ENCODE peak calls at places on chromosome 11, in five cellular contexts. One of them, this sample, is unnamed.

GRCh38 chr11:4071828-4072421 is 22.7 kb upstream of the RRM1 start:
- DNase-seq in K562: no peak
- DNase-seq in H1: no peak
- DNase-seq in IMR-90: no peak
- DNase-seq in A549: no peak
- DNase-seq in this sample: peak; percentile 21

GRCh38 chr11:18615628-18616392 is 16.2 kb downstream of the MISFA start:
- DNase-seq in IMR-90: peak; percentile 82
- DNase-seq in H1: no peak
- DNase-seq in A549: no peak
- DNase-seq in K562: no peak
- DNase-seq in this sample: no peak

GRCh38 chr11:33227578-33228261 is 29.5 kb upstream of the HIPK3 start:
- DNase-seq in K562: no peak
- DNase-seq in H1: no peak
- DNase-seq in A549: no peak
- DNase-seq in IMR-90: peak; percentile 68
- DNase-seq in this sample: no peak

GRCh38 chr11:134425816-134426536 is 13.9 kb upstream of the B3GAT1 start:
- DNase-seq in H1: no peak
- DNase-seq in A549: no peak
- DNase-seq in IMR-90: no peak
- DNase-seq in K562: no peak
- DNase-seq in this sample: no peak

GRCh38 chr11:88308576-88308975 is 29.0 kb downstream of the CTSC start:
- DNase-seq in IMR-90: no peak
- DNase-seq in A549: no peak
- DNase-seq in H1: peak; percentile 63
- DNase-seq in K562: no peak
- DNase-seq in this sample: no peak

GRCh38 chr11:35541621-35542375 is 16.4 kb upstream of the PAMR1 start:
- DNase-seq in IMR-90: peak; percentile 93
- DNase-seq in K562: no peak
- DNase-seq in A549: peak; percentile 23
- DNase-seq in H1: no peak
- DNase-seq in this sample: no peak

GRCh38 chr11:133174013-133174412 is 358.3 kb downstream of the OPCML start:
- DNase-seq in A549: no peak
- DNase-seq in K562: no peak
- DNase-seq in H1: no peak
- DNase-seq in IMR-90: no peak
- DNase-seq in this sample: no peak

GRCh38 chr11:6571434-6572008 is 31.9 kb downstream of the RRP8 start:
- DNase-seq in IMR-90: no peak
- DNase-seq in K562: no peak
- DNase-seq in A549: no peak
- DNase-seq in H1: no peak
- DNase-seq in this sample: no peak

GRCh38 chr11:59666969-59667368 is 1.9 kb downstream of the PATL1 start:
- DNase-seq in H1: no peak
- DNase-seq in IMR-90: peak; percentile 15
- DNase-seq in K562: no peak
- DNase-seq in A549: no peak
- DNase-seq in this sample: no peak

GRCh38 chr11:95576149-95576851 is 213.3 kb downstream of the FAM76B start:
- DNase-seq in IMR-90: no peak
- DNase-seq in K562: no peak
- DNase-seq in A549: no peak
- DNase-seq in H1: no peak
- DNase-seq in this sample: no peak

GRCh38 chr11:126816655-126817054 is 183.9 kb downstream of the KIRREL3 start:
- DNase-seq in IMR-90: no peak
- DNase-seq in H1: no peak
- DNase-seq in K562: no peak
- DNase-seq in A549: no peak
- DNase-seq in this sample: no peak

GRCh38 chr11:11157201-11157600 is 195.8 kb downstream of the CSNK2A3 start:
- DNase-seq in A549: peak; percentile 37
- DNase-seq in IMR-90: peak; percentile 8
- DNase-seq in H1: no peak
- DNase-seq in K562: peak; percentile 39
- DNase-seq in this sample: peak; percentile 59

GRCh38 chr11:1762537-1763302 is 1.0 kb downstream of the CTSD start:
- DNase-seq in IMR-90: no peak
- DNase-seq in K562: peak; percentile 77
- DNase-seq in H1: no peak
- DNase-seq in A549: peak; percentile 69
- DNase-seq in this sample: no peak

GRCh38 chr11:73729594-73730206 is 31.2 kb downstream of the RAB6A start:
- DNase-seq in IMR-90: no peak
- DNase-seq in A549: peak; percentile 36
- DNase-seq in H1: peak; percentile 82
- DNase-seq in K562: peak; percentile 25
- DNase-seq in this sample: peak; percentile 40

GRCh38 chr11:32172771-32173170 is 81.9 kb downstream of the RCN1 start:
- DNase-seq in K562: no peak
- DNase-seq in H1: no peak
- DNase-seq in A549: no peak
- DNase-seq in IMR-90: peak; percentile 4
- DNase-seq in this sample: no peak

GRCh38 chr11:94563176-94563847 is 3.9 kb upstream of the PIWIL4 start:
- DNase-seq in A549: no peak
- DNase-seq in K562: peak; percentile 41
- DNase-seq in IMR-90: peak; percentile 77
- DNase-seq in H1: no peak
- DNase-seq in this sample: no peak

GRCh38 chr11:47514825-47515647 is 37.9 kb downstream of the CELF1 start:
- DNase-seq in A549: peak; percentile 26
- DNase-seq in IMR-90: peak; percentile 95
- DNase-seq in K562: peak; percentile 33
- DNase-seq in H1: no peak
- DNase-seq in this sample: no peak

GRCh38 chr11:123745764-123746451 is 4.4 kb upstream of the ZNF202 start:
- DNase-seq in K562: no peak
- DNase-seq in IMR-90: no peak
- DNase-seq in H1: no peak
- DNase-seq in A549: no peak
- DNase-seq in this sample: no peak
- TF ChIP-seq RFX5 in K562: no peak
- TF ChIP-seq RFX5 in IMR-90: no peak
- TF ChIP-seq RFX5 in H1: no peak
- TF ChIP-seq RFX5 in A549: no peak
- TF ChIP-seq RFX5 in this sample: no peak

GRCh38 chr11:119436093-119436492 is 13.1 kb upstream of the THY1 start:
- DNase-seq in H1: no peak
- DNase-seq in IMR-90: no peak
- DNase-seq in A549: no peak
- DNase-seq in K562: no peak
- DNase-seq in this sample: no peak

GRCh38 chr11:119431523-119431922 is 8.6 kb upstream of the THY1 start:
- DNase-seq in IMR-90: no peak
- DNase-seq in A549: no peak
- DNase-seq in H1: no peak
- DNase-seq in K562: no peak
- DNase-seq in this sample: no peak

GRCh38 chr11:119434531-119435330 is 11.8 kb upstream of the THY1 start:
- DNase-seq in K562: no peak
- DNase-seq in H1: no peak
- DNase-seq in IMR-90: no peak
- DNase-seq in A549: no peak
- DNase-seq in this sample: no peak

GRCh38 chr11:119433369-119433749 is 10.4 kb upstream of the THY1 start:
- DNase-seq in IMR-90: peak; percentile 77
- DNase-seq in H1: no peak
- DNase-seq in A549: no peak
- DNase-seq in K562: no peak
- DNase-seq in this sample: no peak

DNA sequence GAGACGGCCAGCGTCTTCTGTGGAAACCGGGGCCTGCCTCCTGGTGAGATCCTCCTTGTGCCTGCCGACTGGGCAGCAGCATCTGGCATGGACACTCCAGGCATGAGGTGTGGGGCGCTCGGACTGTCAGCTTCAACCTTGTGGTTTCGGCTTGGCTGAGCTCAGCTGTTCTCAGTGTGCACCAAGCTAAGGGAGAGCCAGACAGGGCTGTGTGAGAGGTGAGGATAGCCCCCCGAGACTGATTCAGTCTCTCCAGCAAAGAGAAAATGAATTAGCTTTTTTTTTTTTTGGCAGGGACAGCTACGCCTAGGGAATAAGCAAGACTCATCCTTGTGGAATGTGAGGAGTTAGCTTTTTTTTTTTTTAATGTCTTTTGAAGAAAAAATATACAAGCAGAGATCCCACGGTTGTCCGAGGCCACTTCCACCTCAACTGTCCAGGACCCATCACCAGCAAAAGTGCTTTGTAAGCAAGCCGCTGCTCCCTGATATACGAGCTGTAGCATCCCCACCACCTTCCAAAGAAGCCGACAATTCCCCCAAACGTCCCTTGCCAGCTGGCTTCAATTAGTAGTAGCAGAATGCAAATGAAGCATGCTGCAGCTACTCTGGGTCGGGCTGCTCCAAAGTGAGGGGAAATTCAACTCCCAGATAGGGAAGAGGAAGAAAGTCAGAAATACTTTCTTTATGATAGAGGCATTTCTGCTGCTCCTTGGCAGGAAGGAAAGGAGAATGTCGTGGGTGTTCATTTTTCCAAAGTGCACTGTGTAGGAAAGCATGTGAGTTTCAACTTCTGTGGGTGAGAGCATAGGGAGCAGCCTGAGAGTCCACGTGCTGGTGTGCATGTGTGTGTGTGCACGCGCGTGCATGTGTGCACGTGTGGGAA is 9.8 kb upstream of the THY1 start:
- DNase-seq in A549: no peak
- DNase-seq in K562: no peak
- DNase-seq in H1: no peak
- DNase-seq in IMR-90: peak; percentile 77
- DNase-seq in this sample: peak; percentile 56
- TF ChIP-seq RFX5 in A549: no peak
- TF ChIP-seq RFX5 in K562: no peak
- TF ChIP-seq RFX5 in H1: no peak
- TF ChIP-seq RFX5 in IMR-90: no peak
- TF ChIP-seq RFX5 in this sample: no peak

DNA sequence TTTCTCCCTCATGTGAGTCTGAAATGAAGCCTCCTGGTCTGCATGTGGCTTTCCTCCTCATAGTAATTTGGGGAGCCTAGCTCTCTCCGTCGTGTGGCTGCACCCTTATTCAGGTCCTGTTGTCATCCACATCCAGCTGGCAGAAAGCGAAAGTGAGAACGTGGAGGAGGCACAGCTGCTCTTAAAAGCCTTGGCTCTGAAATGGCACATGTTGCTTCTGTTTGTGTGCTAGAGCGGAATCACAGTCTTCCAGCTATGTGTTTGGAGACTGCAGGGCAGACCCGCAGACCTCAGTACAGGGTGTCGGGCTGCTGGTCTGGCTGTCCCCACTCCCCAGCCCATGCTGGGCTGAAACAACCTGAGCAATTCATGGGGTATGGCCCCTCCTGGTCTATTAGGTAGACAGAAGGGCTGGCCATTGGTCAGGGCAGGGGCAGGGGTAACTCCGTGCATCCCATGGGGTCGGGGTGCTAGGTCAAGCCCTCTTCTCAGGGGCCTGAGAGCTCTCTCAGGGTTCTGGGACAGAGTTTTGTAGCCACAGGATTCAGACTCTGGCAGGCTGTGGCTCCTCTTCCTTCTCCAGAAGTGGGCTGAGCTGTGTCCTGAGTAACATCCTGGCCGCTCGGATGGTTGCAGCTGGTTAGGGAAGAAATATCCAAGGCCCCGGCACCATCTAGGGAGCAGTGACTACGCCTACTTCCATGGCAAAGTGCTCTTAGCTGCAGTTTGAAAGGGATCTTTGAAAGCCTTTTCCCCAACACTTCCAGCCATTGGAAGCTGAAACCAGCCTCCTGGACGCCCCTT is 50.6 kb downstream of the C11orf96 start:
- DNase-seq in K562: no peak
- DNase-seq in A549: no peak
- DNase-seq in H1: no peak
- DNase-seq in IMR-90: peak; percentile 53
- DNase-seq in this sample: no peak
- TF ChIP-seq RFX5 in K562: no peak
- TF ChIP-seq RFX5 in A549: no peak
- TF ChIP-seq RFX5 in H1: no peak
- TF ChIP-seq RFX5 in IMR-90: no peak
- TF ChIP-seq RFX5 in this sample: no peak

DNA sequence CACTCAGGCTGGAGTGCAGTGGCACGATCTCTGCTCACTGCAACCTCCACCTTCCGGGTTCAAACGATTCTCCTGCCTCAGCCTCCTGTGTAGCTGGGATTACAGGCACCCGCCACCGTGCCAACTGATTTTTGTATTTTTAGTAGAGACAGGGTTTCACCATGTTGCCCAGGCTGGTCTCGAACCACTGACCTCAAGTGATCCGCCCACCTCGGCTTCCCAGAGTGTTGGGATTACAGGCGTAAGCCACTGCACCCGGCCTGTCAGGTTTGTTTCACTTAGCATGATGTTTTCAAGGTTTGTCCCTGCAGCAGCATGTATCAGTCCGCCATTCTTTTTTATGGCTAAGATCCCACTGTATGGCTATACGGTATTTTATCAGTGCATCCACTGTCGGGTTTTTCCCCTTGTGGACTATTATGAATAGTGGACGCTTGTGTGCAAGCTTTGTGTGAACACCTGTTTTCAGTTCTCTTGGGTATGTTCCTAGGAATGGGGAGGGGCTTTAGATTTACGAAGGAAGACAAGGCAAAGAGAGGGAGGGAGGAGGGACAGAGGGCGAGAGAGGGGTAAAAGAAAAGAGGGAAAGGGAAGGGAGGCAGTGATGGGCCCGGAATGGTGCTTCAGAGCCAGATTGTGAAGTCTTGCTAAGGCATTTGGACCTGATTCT is 13.9 kb upstream of the CDC42EP2 start:
- DNase-seq in H1: no peak
- DNase-seq in IMR-90: no peak
- DNase-seq in K562: no peak
- DNase-seq in A549: no peak
- DNase-seq in this sample: no peak
- TF ChIP-seq RFX5 in H1: no peak
- TF ChIP-seq RFX5 in IMR-90: no peak
- TF ChIP-seq RFX5 in K562: no peak
- TF ChIP-seq RFX5 in A549: no peak
- TF ChIP-seq RFX5 in this sample: no peak

GRCh38 chr11:69641681-69642548 is 959 bp downstream of the CCND1 start:
- DNase-seq in IMR-90: no peak
- DNase-seq in A549: no peak
- DNase-seq in K562: no peak
- DNase-seq in H1: no peak
- DNase-seq in this sample: peak; percentile 51

GRCh38 chr11:69642549-69642912 is 1.6 kb downstream of the CCND1 start:
- DNase-seq in IMR-90: no peak
- DNase-seq in K562: peak; percentile 36
- DNase-seq in A549: no peak
- DNase-seq in H1: no peak
- DNase-seq in this sample: peak; percentile 57

GRCh38 chr11:69639843-69640242 is 1.1 kb upstream of the CCND1 start:
- DNase-seq in A549: no peak
- DNase-seq in IMR-90: no peak
- DNase-seq in K562: no peak
- DNase-seq in H1: no peak
- DNase-seq in this sample: no peak

GRCh38 chr11:69640260-69640994 is 529 bp upstream of the CCND1 start:
- DNase-seq in IMR-90: no peak
- DNase-seq in K562: no peak
- DNase-seq in H1: no peak
- DNase-seq in A549: peak; percentile 45
- DNase-seq in this sample: no peak

GRCh38 chr11:69640995-69641581 is at the start of gene CCND1:
- DNase-seq in H1: peak; percentile 83
- DNase-seq in IMR-90: peak; percentile 94
- DNase-seq in A549: peak; percentile 95
- DNase-seq in K562: peak; percentile 68
- DNase-seq in this sample: peak; percentile 89
- TF ChIP-seq RFX5 in H1: peak; percentile 83
- TF ChIP-seq RFX5 in IMR-90: peak; percentile 94
- TF ChIP-seq RFX5 in A549: peak; percentile 93
- TF ChIP-seq RFX5 in K562: peak; percentile 83
- TF ChIP-seq RFX5 in this sample: peak; percentile 97

This sample was measured in SK-N-SH.